ENCODE peak calls at places on chromosomes 4 and X, in five cellular contexts. I, H, G, J and R are unnamed samples. For H3K4me1, the result is how much of the 10 kb centered on the place peaks cover.

GRCh38 chr4:40682298-40683101 is 52.8 kb upstream of the RBM47 start:
- DNase-seq in G (no peak), H (no peak), J (no peak), I (no peak), R (no peak)

GRCh38 chrX:12901486-12901885 is 4.9 kb upstream of the TLR8 start:
- DNase-seq in J (no peak), H (peak), G (peak), I (peak), R (peak)

GRCh38 chr4:48635980-48636379 is 144.1 kb downstream of the FRYL start:
- DNase-seq in I (no peak), G (no peak), J (no peak), H (no peak), R (no peak)

GRCh38 chr4:20254517-20255250 is 3.0 kb downstream of the SLIT2 start:
- DNase-seq in J (no peak), H (peak), I (peak), G (no peak), R (peak)

GRCh38 chr4:151169223-151169622 is 69.8 kb downstream of the RPS3A start:
- DNase-seq in J (no peak), G (no peak), I (peak), H (peak), R (peak)

GRCh38 chr4:183349673-183350072 is 27.4 kb upstream of the CLDN24 start:
- DNase-seq in H (peak), G (no peak), I (peak), J (no peak), R (no peak)

GRCh38 chr4:139676913-139677585 is 11.4 kb downstream of the MGST2 start:
- DNase-seq in J (no peak), G (no peak), H (no peak), I (no peak), R (no peak)

GRCh38 chr4:78220283-78220682 is 163.2 kb downstream of the FRAS1 start:
- DNase-seq in H (no peak), G (no peak), I (no peak), J (no peak), R (no peak)

GRCh38 chr4:1488357-1488756 is 82.1 kb upstream of the NKX1-1 start:
- DNase-seq in J (no peak), G (no peak), I (no peak), H (no peak), R (no peak)

GRCh38 chr4:148056879-148057278 is 325.0 kb downstream of the ARHGAP10 start:
- DNase-seq in G (no peak), I (peak), H (peak), J (peak), R (peak)

GRCh38 chr4:61359301-61359700 is 159.2 kb downstream of the ADGRL3 start:
- DNase-seq in J (no peak), H (no peak), I (no peak), G (no peak), R (no peak)

GRCh38 chrX:55210931-55211677 is 9.0 kb upstream of the PAGE5 start:
- DNase-seq in G (no peak), J (no peak), I (no peak), H (no peak), R (no peak)

GRCh38 chrX:48695524-48695875 is 1.0 kb upstream of the SUV39H1 start:
- DNase-seq in H (peak), G (no peak), I (peak), J (no peak), R (no peak)

GRCh38 chr4:98778206-98778605 is 119.8 kb upstream of the TSPAN5 start:
- DNase-seq in G (peak), H (peak), I (peak), J (no peak), R (no peak)

GRCh38 chrX:145405012-145405411 is 157.7 kb downstream of the SPANXN1 start:
- DNase-seq in J (no peak), I (peak), H (peak), G (peak), R (peak)

GRCh38 chrX:31705816-31706215 is 634.0 kb upstream of the FTHL17 start:
- DNase-seq in H (no peak), J (no peak), I (no peak), G (no peak), R (no peak)

GRCh38 chr4:73864365-73864764 is 4.8 kb upstream of the CXCL1 start:
- DNase-seq in H (no peak), J (no peak), I (no peak), G (no peak), R (no peak)

GRCh38 chr4:73417973-73418372 is 13.9 kb downstream of the ALB start:
- DNase-seq in I (peak), H (peak), G (no peak), J (no peak), R (no peak)

GRCh38 chrX:9166566-9166909 is 132.6 kb upstream of the FAM9B start:
- DNase-seq in G (peak), H (no peak), J (no peak), I (no peak), R (no peak)

GRCh38 chrX:17596546-17597205 is 140.6 kb upstream of the SCML1 start:
- DNase-seq in G (no peak), J (no peak), I (no peak), H (no peak), R (no peak)

GRCh38 chr4:98605216-98605615 is 53.2 kb downstream of the TSPAN5 start:
- DNase-seq in J (no peak), H (no peak), I (peak), G (no peak), R (no peak)

GRCh38 chr4:71406459-71406963 is 67.7 kb downstream of the SLC4A4 start:
- DNase-seq in G (no peak), I (peak), J (no peak), H (peak), R (peak)

GRCh38 chr4:186982160-186982559 is 258.5 kb upstream of the FAT1 start:
- DNase-seq in G (no peak), J (no peak), I (no peak), H (no peak), R (no peak)

GRCh38 chr4:110196206-110196870 is 2.1 kb downstream of the ELOVL6 start:
- DNase-seq in H (peak), J (no peak), I (peak), G (peak), R (peak)

GRCh38 chr4:153634737-153635353 is 49.2 kb upstream of the TLR2 start:
- DNase-seq in G (peak), H (peak), I (peak), J (no peak), R (peak)
- H3K4me1 ChIP-seq in G (under half), H (under half), I (under half), J (under half), R (under half)

DNA sequence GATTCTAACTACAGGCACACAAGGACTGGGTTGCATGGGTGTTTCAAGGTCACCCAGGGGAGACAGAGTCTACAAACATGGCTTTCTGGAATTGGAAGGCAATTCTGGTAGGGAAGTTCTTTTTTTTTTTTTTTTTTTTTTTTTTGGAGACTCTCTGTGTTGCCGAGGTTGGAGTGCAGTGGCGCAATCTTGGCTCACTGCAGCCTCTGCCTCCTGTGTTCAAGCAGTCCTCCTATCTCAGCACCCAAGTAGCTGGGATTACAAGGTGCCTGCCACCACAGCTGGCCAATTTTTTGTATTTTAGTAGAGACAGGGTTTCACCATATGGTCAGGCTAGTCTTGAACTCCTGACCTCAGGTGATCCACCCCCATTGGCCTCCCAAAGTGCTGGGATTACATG is 16.3 kb upstream of the FHDC1 start:
- DNase-seq in I (no peak), J (no peak), H (no peak), G (no peak), R (no peak)
- H3K27ac ChIP-seq in I (no peak), J (no peak), H (no peak), G (no peak), R (no peak)

GRCh38 chr4:47551682-47552081 is 66.6 kb downstream of the ATP10D start:
- DNase-seq in I (peak), J (no peak), H (peak), G (no peak), R (no peak)
- H3K4me1 ChIP-seq in I (under half), J (under half), H (under half), G (under half), R (under half)

GRCh38 chrX:101973066-101973465 is 41.2 kb upstream of the ZMAT1 start:
- DNase-seq in G (no peak), H (no peak), J (no peak), I (no peak), R (no peak)

DNA sequence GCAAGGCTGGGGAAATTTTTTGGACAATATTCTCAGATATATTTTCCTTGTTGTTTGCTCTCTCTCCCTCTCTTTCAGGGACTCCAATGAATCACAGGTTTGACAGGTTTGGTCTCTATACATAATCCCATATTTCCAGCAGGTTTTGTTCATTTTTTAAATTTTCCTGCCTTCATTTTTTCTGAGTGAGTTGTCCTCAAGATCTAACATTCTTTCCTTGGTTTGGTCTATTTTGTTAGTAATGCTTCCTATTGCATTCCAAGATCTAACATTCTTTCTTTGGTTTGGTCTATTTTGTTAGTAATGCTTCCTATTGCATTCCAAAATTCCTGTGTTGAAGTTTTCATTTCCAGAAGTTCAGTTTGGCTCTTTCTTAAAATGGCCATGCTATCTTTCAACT is 45.3 kb upstream of the ZMAT1 start:
- DNase-seq in H (no peak), I (peak), J (no peak), G (no peak), R (no peak)
- H3K27ac ChIP-seq in H (no peak), I (no peak), J (no peak), G (no peak), R (no peak)